ENCODE peak calls at places on chromosomes 6 and 20, in ten cellular contexts. One of them, this sample, is unnamed. For H3K9me3, the result is how much of the 10 kb centered on the place peaks cover.

GRCh38 chr6:16802071-16802470 is 40.8 kb upstream of the ATXN1 start:
- DNase-seq in adrenal gland: no peak
- DNase-seq in body of pancreas: no peak
- DNase-seq in heart left ventricle: no peak
- DNase-seq in uterus: no peak
- DNase-seq in A549: no peak
- DNase-seq in IMR-90: peak
- DNase-seq in HepG2: no peak
- DNase-seq in HCT116: no peak
- DNase-seq in tibial nerve: no peak
- DNase-seq in this sample: no peak

GRCh38 chr20:57397693-57398108 is 6.5 kb downstream of the RBM38 start:
- DNase-seq in adrenal gland: no peak
- DNase-seq in body of pancreas: no peak
- DNase-seq in heart left ventricle: peak
- DNase-seq in uterus: no peak
- DNase-seq in A549: no peak
- DNase-seq in IMR-90: no peak
- DNase-seq in HepG2: no peak
- DNase-seq in HCT116: no peak
- DNase-seq in tibial nerve: no peak
- DNase-seq in this sample: no peak

GRCh38 chr20:23340524-23340923 is 10.1 kb upstream of the NXT1 start:
- DNase-seq in adrenal gland: peak
- DNase-seq in body of pancreas: peak
- DNase-seq in heart left ventricle: peak
- DNase-seq in uterus: peak
- DNase-seq in A549: peak
- DNase-seq in IMR-90: peak
- DNase-seq in HepG2: peak
- DNase-seq in HCT116: peak
- DNase-seq in tibial nerve: peak
- DNase-seq in this sample: no peak

GRCh38 chr6:113168057-113168456 is 689.1 kb upstream of the MARCKS start:
- DNase-seq in adrenal gland: no peak
- DNase-seq in body of pancreas: no peak
- DNase-seq in heart left ventricle: no peak
- DNase-seq in uterus: no peak
- DNase-seq in A549: no peak
- DNase-seq in IMR-90: no peak
- DNase-seq in HepG2: no peak
- DNase-seq in HCT116: no peak
- DNase-seq in tibial nerve: no peak
- DNase-seq in this sample: no peak

GRCh38 chr6:36676142-36677058 is 2.1 kb upstream of the CDKN1A start:
- DNase-seq in adrenal gland: no peak
- DNase-seq in body of pancreas: peak
- DNase-seq in heart left ventricle: no peak
- DNase-seq in uterus: no peak
- DNase-seq in A549: no peak
- DNase-seq in IMR-90: peak
- DNase-seq in HepG2: peak
- DNase-seq in HCT116: no peak
- DNase-seq in tibial nerve: no peak
- DNase-seq in this sample: no peak

GRCh38 chr6:109105681-109106080 is 10.4 kb downstream of the CEP57L1 start:
- DNase-seq in adrenal gland: no peak
- DNase-seq in body of pancreas: no peak
- DNase-seq in heart left ventricle: no peak
- DNase-seq in uterus: no peak
- DNase-seq in A549: no peak
- DNase-seq in IMR-90: no peak
- DNase-seq in HepG2: no peak
- DNase-seq in HCT116: no peak
- DNase-seq in tibial nerve: no peak
- DNase-seq in this sample: no peak

GRCh38 chr6:142570221-142570671 is 268.4 kb downstream of the ADGRG6 start:
- DNase-seq in adrenal gland: no peak
- DNase-seq in body of pancreas: no peak
- DNase-seq in heart left ventricle: no peak
- DNase-seq in uterus: no peak
- DNase-seq in A549: no peak
- DNase-seq in IMR-90: peak
- DNase-seq in HepG2: peak
- DNase-seq in HCT116: no peak
- DNase-seq in tibial nerve: no peak
- DNase-seq in this sample: peak

GRCh38 chr6:136012198-136012884 is 160.8 kb downstream of the PDE7B start:
- DNase-seq in adrenal gland: no peak
- DNase-seq in body of pancreas: no peak
- DNase-seq in heart left ventricle: no peak
- DNase-seq in uterus: no peak
- DNase-seq in A549: no peak
- DNase-seq in IMR-90: peak
- DNase-seq in HepG2: no peak
- DNase-seq in HCT116: no peak
- DNase-seq in tibial nerve: no peak
- DNase-seq in this sample: no peak

GRCh38 chr6:129321303-129321702 is 388.7 kb downstream of the ARHGAP18 start:
- DNase-seq in adrenal gland: no peak
- DNase-seq in body of pancreas: no peak
- DNase-seq in heart left ventricle: no peak
- DNase-seq in uterus: no peak
- DNase-seq in A549: no peak
- DNase-seq in IMR-90: no peak
- DNase-seq in HepG2: no peak
- DNase-seq in HCT116: no peak
- DNase-seq in tibial nerve: no peak
- DNase-seq in this sample: no peak

GRCh38 chr6:125670586-125670985 is 78.8 kb upstream of the HEY2 start:
- DNase-seq in adrenal gland: no peak
- DNase-seq in body of pancreas: no peak
- DNase-seq in heart left ventricle: peak
- DNase-seq in uterus: no peak
- DNase-seq in A549: peak
- DNase-seq in IMR-90: no peak
- DNase-seq in HepG2: no peak
- DNase-seq in HCT116: no peak
- DNase-seq in tibial nerve: no peak
- DNase-seq in this sample: no peak

GRCh38 chr6:134035823-134036296 is 16.6 kb downstream of the SLC2A12 start:
- DNase-seq in adrenal gland: no peak
- DNase-seq in body of pancreas: peak
- DNase-seq in heart left ventricle: no peak
- DNase-seq in uterus: no peak
- DNase-seq in A549: peak
- DNase-seq in IMR-90: peak
- DNase-seq in HepG2: peak
- DNase-seq in HCT116: peak
- DNase-seq in tibial nerve: no peak
- DNase-seq in this sample: no peak

GRCh38 chr20:58389324-58389967 is 417 bp downstream of the VAPB start:
- DNase-seq in adrenal gland: peak
- DNase-seq in body of pancreas: peak
- DNase-seq in heart left ventricle: no peak
- DNase-seq in uterus: no peak
- DNase-seq in A549: peak
- DNase-seq in IMR-90: peak
- DNase-seq in HepG2: peak
- DNase-seq in HCT116: no peak
- DNase-seq in tibial nerve: no peak
- DNase-seq in this sample: no peak

GRCh38 chr6:2980465-2980855 is 9.1 kb upstream of the SERPINB6 start:
- DNase-seq in adrenal gland: no peak
- DNase-seq in body of pancreas: no peak
- DNase-seq in heart left ventricle: no peak
- DNase-seq in uterus: no peak
- DNase-seq in A549: no peak
- DNase-seq in IMR-90: no peak
- DNase-seq in HepG2: no peak
- DNase-seq in HCT116: no peak
- DNase-seq in tibial nerve: no peak
- DNase-seq in this sample: no peak

GRCh38 chr6:3396503-3397180 is 60.2 kb downstream of the SLC22A23 start:
- DNase-seq in adrenal gland: no peak
- DNase-seq in body of pancreas: no peak
- DNase-seq in heart left ventricle: no peak
- DNase-seq in uterus: no peak
- DNase-seq in A549: no peak
- DNase-seq in IMR-90: no peak
- DNase-seq in HepG2: no peak
- DNase-seq in HCT116: no peak
- DNase-seq in tibial nerve: no peak
- DNase-seq in this sample: no peak

GRCh38 chr20:50608750-50609104 is 82.6 kb downstream of the RIPOR3 start:
- DNase-seq in adrenal gland: no peak
- DNase-seq in body of pancreas: no peak
- DNase-seq in heart left ventricle: no peak
- DNase-seq in uterus: no peak
- DNase-seq in A549: no peak
- DNase-seq in IMR-90: no peak
- DNase-seq in HepG2: no peak
- DNase-seq in HCT116: no peak
- DNase-seq in tibial nerve: no peak
- DNase-seq in this sample: no peak

DNA sequence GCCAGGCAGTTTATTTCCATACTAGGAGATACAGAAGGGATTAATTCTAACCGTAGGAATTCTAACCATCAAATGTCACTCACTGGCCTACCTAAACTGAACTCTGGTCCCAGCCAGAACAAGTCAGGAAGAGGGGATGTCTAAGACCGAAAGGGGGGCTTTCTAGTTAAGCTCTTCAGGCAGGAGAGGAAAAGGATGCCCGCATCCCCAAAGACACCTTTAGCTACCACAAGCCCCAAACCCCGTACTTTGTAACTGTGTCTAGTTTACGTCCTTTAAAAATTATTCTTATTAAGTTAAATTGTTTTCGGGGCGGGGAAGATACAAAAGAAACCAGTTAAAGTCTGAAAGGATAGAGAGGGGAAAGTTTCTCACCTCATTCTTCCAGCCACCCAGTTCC is 1.2 kb upstream of the ZNF76 start:
- DNase-seq in adrenal gland: no peak
- DNase-seq in body of pancreas: no peak
- DNase-seq in heart left ventricle: no peak
- DNase-seq in uterus: no peak
- DNase-seq in A549: no peak
- DNase-seq in IMR-90: no peak
- DNase-seq in HepG2: no peak
- DNase-seq in HCT116: no peak
- DNase-seq in tibial nerve: no peak
- DNase-seq in this sample: no peak
- H3K9me3 ChIP-seq in adrenal gland: under half
- H3K9me3 ChIP-seq in body of pancreas: under half
- H3K9me3 ChIP-seq in heart left ventricle: under half
- H3K9me3 ChIP-seq in uterus: under half
- H3K9me3 ChIP-seq in A549: under half
- H3K9me3 ChIP-seq in IMR-90: under half
- H3K9me3 ChIP-seq in HepG2: under half
- H3K9me3 ChIP-seq in HCT116: under half
- H3K9me3 ChIP-seq in tibial nerve: under half
- H3K9me3 ChIP-seq in this sample: under half

GRCh38 chr6:84151669-84152068 is 75.8 kb downstream of the CEP162 start:
- DNase-seq in adrenal gland: no peak
- DNase-seq in body of pancreas: no peak
- DNase-seq in heart left ventricle: no peak
- DNase-seq in uterus: no peak
- DNase-seq in A549: no peak
- DNase-seq in IMR-90: no peak
- DNase-seq in HepG2: no peak
- DNase-seq in HCT116: no peak
- DNase-seq in tibial nerve: no peak
- DNase-seq in this sample: no peak
- TF ChIP-seq POLR2A in adrenal gland: no peak
- TF ChIP-seq POLR2A in body of pancreas: no peak
- TF ChIP-seq POLR2A in heart left ventricle: no peak
- TF ChIP-seq POLR2A in uterus: no peak
- TF ChIP-seq POLR2A in A549: no peak
- TF ChIP-seq POLR2A in IMR-90: no peak
- TF ChIP-seq POLR2A in HepG2: no peak
- TF ChIP-seq POLR2A in HCT116: no peak
- TF ChIP-seq POLR2A in tibial nerve: no peak
- TF ChIP-seq POLR2A in this sample: no peak

GRCh38 chr6:70955441-70956190 is 1.2 kb downstream of the B3GAT2 start:
- DNase-seq in adrenal gland: peak
- DNase-seq in body of pancreas: peak
- DNase-seq in heart left ventricle: peak
- DNase-seq in uterus: peak
- DNase-seq in A549: peak
- DNase-seq in IMR-90: peak
- DNase-seq in HepG2: peak
- DNase-seq in HCT116: peak
- DNase-seq in tibial nerve: peak
- DNase-seq in this sample: peak
- H3K9me3 ChIP-seq in adrenal gland: under half
- H3K9me3 ChIP-seq in body of pancreas: under half
- H3K9me3 ChIP-seq in heart left ventricle: under half
- H3K9me3 ChIP-seq in uterus: under half
- H3K9me3 ChIP-seq in A549: under half
- H3K9me3 ChIP-seq in IMR-90: under half
- H3K9me3 ChIP-seq in HepG2: under half
- H3K9me3 ChIP-seq in HCT116: under half
- H3K9me3 ChIP-seq in tibial nerve: under half
- H3K9me3 ChIP-seq in this sample: under half

GRCh38 chr6:30836431-30836866 is 47.9 kb upstream of the DDR1 start:
- DNase-seq in adrenal gland: peak
- DNase-seq in body of pancreas: peak
- DNase-seq in heart left ventricle: peak
- DNase-seq in uterus: peak
- DNase-seq in A549: no peak
- DNase-seq in IMR-90: peak
- DNase-seq in HepG2: no peak
- DNase-seq in HCT116: no peak
- DNase-seq in tibial nerve: no peak
- DNase-seq in this sample: no peak
- TF ChIP-seq POLR2A in adrenal gland: no peak
- TF ChIP-seq POLR2A in body of pancreas: no peak
- TF ChIP-seq POLR2A in heart left ventricle: no peak
- TF ChIP-seq POLR2A in uterus: no peak
- TF ChIP-seq POLR2A in A549: no peak
- TF ChIP-seq POLR2A in IMR-90: no peak
- TF ChIP-seq POLR2A in HepG2: no peak
- TF ChIP-seq POLR2A in HCT116: no peak
- TF ChIP-seq POLR2A in tibial nerve: no peak
- TF ChIP-seq POLR2A in this sample: no peak

DNA sequence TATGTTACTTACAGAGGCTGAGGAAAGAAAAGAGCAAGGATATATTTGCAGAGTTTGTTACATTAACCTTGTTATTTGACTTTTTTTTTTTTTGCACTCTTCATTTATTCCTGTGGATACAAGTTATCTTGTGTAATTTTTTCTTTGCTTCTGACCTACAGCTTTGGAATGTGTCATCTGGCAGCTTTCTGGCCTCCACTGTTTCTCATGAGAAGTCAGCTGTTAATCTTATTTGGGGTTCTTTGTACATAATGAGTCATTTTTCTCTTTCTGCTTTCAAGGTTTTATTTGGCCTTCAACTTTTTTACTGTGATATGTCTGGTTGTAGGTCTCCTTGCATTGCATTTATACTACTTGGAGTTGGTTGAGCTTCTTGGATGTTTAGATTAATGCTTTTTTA is 333.4 kb downstream of the SMOC2 start:
- DNase-seq in adrenal gland: no peak
- DNase-seq in body of pancreas: no peak
- DNase-seq in heart left ventricle: no peak
- DNase-seq in uterus: no peak
- DNase-seq in A549: no peak
- DNase-seq in IMR-90: no peak
- DNase-seq in HepG2: no peak
- DNase-seq in HCT116: no peak
- DNase-seq in tibial nerve: no peak
- DNase-seq in this sample: no peak
- H3K9me3 ChIP-seq in adrenal gland: under half
- H3K9me3 ChIP-seq in body of pancreas: under half
- H3K9me3 ChIP-seq in heart left ventricle: under half
- H3K9me3 ChIP-seq in uterus: under half
- H3K9me3 ChIP-seq in A549: under half
- H3K9me3 ChIP-seq in IMR-90: under half
- H3K9me3 ChIP-seq in HepG2: under half
- H3K9me3 ChIP-seq in HCT116: under half
- H3K9me3 ChIP-seq in tibial nerve: under half
- H3K9me3 ChIP-seq in this sample: under half